ENCODE peak calls at places on chromosome 5, in nine cellular contexts. Z is Jurkat, Clone E6-1; J is activated T-helper 1 cell treated with anti-CD3 and anti-CD28 coated beads, Interleukin-2, amount 50 U/mL, for 16 hours; C is foreskin fibroblast; U is uterus; H is stimulated activated CD4-positive, alpha-beta T cell treated with anti-CD3 and anti-CD28 coated beads, Interleukin-1b, Interleukin-23, amount 100 ng/mL, for 4 hours; L is HS-5; B is stimulated activated naive CD4-positive, alpha-beta T cell treated with Interleukin-2 at 50 U/mL for 16 hours; R is activated CD8-positive, alpha-beta memory T cell treated with anti-CD3 and anti-CD28 coated beads for 48 hours. Y is an unnamed sample.

GRCh38 chr5:45697211-45697610 is 1.0 kb upstream of the HCN1 start:
- DNase-seq in Z (no peak), J (no peak), C (no peak), U (no peak), H (no peak), L (no peak), B (no peak), R (no peak), Y (no peak)

GRCh38 chr5:154193176-154193575 is 2.6 kb downstream of the GALNT10 start:
- DNase-seq in Z (no peak), J (no peak), C (no peak), U (peak), H (no peak), L (no peak), B (no peak), R (no peak), Y (no peak)

GRCh38 chr5:103706939-103707682 is 144.5 kb upstream of the NUDT12 start:
- DNase-seq in Z (no peak), J (no peak), C (peak), U (no peak), H (no peak), L (peak), B (no peak), R (no peak), Y (peak)

GRCh38 chr5:135323701-135324132 is 75.3 kb downstream of the MACROH2A1 start:
- DNase-seq in Z (no peak), J (no peak), C (no peak), U (no peak), H (no peak), L (no peak), B (no peak), R (no peak), Y (no peak)

GRCh38 chr5:43156388-43156787 is 35.6 kb upstream of the NIM1K start:
- DNase-seq in Z (no peak), J (no peak), C (no peak), U (no peak), H (no peak), L (no peak), B (no peak), R (no peak), Y (no peak)

GRCh38 chr5:145859451-145859850 is 13.4 kb downstream of the GRXCR2 start:
- DNase-seq in Z (no peak), J (no peak), C (no peak), U (no peak), H (no peak), L (no peak), B (no peak), R (no peak), Y (no peak)

GRCh38 chr5:132487841-132488555 is 2.6 kb downstream of the IRF1 start:
- DNase-seq in Z (no peak), J (no peak), C (no peak), U (peak), H (no peak), L (no peak), B (no peak), R (no peak), Y (no peak)

GRCh38 chr5:122102825-122103224 is 24.8 kb upstream of the LOX start:
- DNase-seq in Z (no peak), J (no peak), C (peak), U (no peak), H (no peak), L (no peak), B (no peak), R (no peak), Y (no peak)

GRCh38 chr5:132434813-132435286 is 55.7 kb downstream of the IRF1 start:
- DNase-seq in Z (no peak), J (no peak), C (no peak), U (no peak), H (no peak), L (no peak), B (no peak), R (no peak), Y (no peak)

GRCh38 chr5:98292496-98292895 is 481.0 kb upstream of the RGMB start:
- DNase-seq in Z (no peak), J (no peak), C (no peak), U (no peak), H (no peak), L (no peak), B (no peak), R (no peak), Y (no peak)

GRCh38 chr5:1067141-1068121 is 44.4 kb downstream of the SLC12A7 start:
- DNase-seq in Z (no peak), J (no peak), C (peak), U (no peak), H (no peak), L (no peak), B (no peak), R (no peak), Y (no peak)

GRCh38 chr5:132295505-132296411 is 1.6 kb downstream of the SLC22A4 start:
- DNase-seq in Z (no peak), J (no peak), C (no peak), U (no peak), H (no peak), L (no peak), B (no peak), R (no peak), Y (no peak)

GRCh38 chr5:31824886-31825774 is 186.2 kb downstream of the PDZD2 start:
- DNase-seq in Z (peak), J (no peak), C (peak), U (peak), H (no peak), L (peak), B (no peak), R (no peak), Y (peak)

GRCh38 chr5:39699164-39699563 is 274.4 kb upstream of the DAB2 start:
- DNase-seq in Z (no peak), J (no peak), C (no peak), U (no peak), H (no peak), L (no peak), B (no peak), R (no peak), Y (no peak)

GRCh38 chr5:96885518-96886338 is 9.4 kb downstream of the ERAP2 start:
- DNase-seq in Z (no peak), J (no peak), C (no peak), U (no peak), H (no peak), L (no peak), B (peak), R (no peak), Y (no peak)

GRCh38 chr5:79878131-79878630 is 112.9 kb downstream of the MTX3 start:
- DNase-seq in Z (no peak), J (no peak), C (no peak), U (no peak), H (no peak), L (no peak), B (no peak), R (no peak), Y (no peak)

GRCh38 chr5:68652507-68652906 is 437.0 kb downstream of the PIK3R1 start:
- DNase-seq in Z (no peak), J (no peak), C (peak), U (peak), H (no peak), L (no peak), B (no peak), R (no peak), Y (no peak)

GRCh38 chr5:83323557-83323956 is 148.0 kb upstream of the VCAN start:
- DNase-seq in Z (no peak), J (no peak), C (no peak), U (no peak), H (no peak), L (no peak), B (no peak), R (no peak), Y (no peak)

GRCh38 chr5:85395526-85395925 is 1010.8 kb upstream of the EDIL3 start:
- DNase-seq in Z (no peak), J (no peak), C (no peak), U (no peak), H (no peak), L (no peak), B (no peak), R (no peak), Y (no peak)

GRCh38 chr5:4101189-4101588 is 505.6 kb downstream of the IRX1 start:
- DNase-seq in Z (no peak), J (no peak), C (no peak), U (no peak), H (no peak), L (no peak), B (no peak), R (no peak), Y (no peak)

GRCh38 chr5:178463321-178464155 is 126.7 kb downstream of the COL23A1 start:
- DNase-seq in Z (no peak), J (no peak), C (no peak), U (no peak), H (no peak), L (no peak), B (no peak), R (no peak), Y (no peak)

GRCh38 chr5:123125172-123125508 is 36.1 kb downstream of the PRDM6 start:
- DNase-seq in Z (no peak), J (no peak), C (peak), U (no peak), H (no peak), L (no peak), B (no peak), R (no peak), Y (no peak)

GRCh38 chr5:157778121-157778805 is 34.8 kb downstream of the LSM11 start:
- DNase-seq in Z (peak), J (no peak), C (peak), U (no peak), H (no peak), L (no peak), B (no peak), R (no peak), Y (peak)

GRCh38 chr5:8462565-8462964 is 593.6 kb downstream of the MTRR start:
- DNase-seq in Z (no peak), J (no peak), C (no peak), U (no peak), H (no peak), L (no peak), B (no peak), R (no peak), Y (no peak)

GRCh38 chr5:43422143-43422542 is 10.0 kb upstream of the CCL28 start:
- DNase-seq in Z (no peak), J (no peak), C (peak), U (no peak), H (no peak), L (no peak), B (no peak), R (no peak), Y (no peak)

GRCh38 chr5:59661939-59662615 is 231.4 kb downstream of the PDE4D start:
- DNase-seq in Z (no peak), J (no peak), C (no peak), U (no peak), H (no peak), L (no peak), B (no peak), R (no peak), Y (no peak)

Y was measured in NCI-H2107.